ENCODE peak calls at places on chromosomes 1 and 21, in five cellular contexts. E is colonic mucosa; F is tibial artery; Y is CD8-positive, alpha-beta T cell; V is heart right ventricle. L is an unnamed sample.

GRCh38 chr1:6353605-6353947 is 40.0 kb downstream of the ACOT7 start:
- DNase-seq in Y (no peak), E (no peak), F (no peak), V (no peak), L (no peak)

GRCh38 chr1:43185021-43185420 is 12.9 kb downstream of the CFAP57 start:
- DNase-seq in F (no peak), V (no peak), E (no peak), Y (no peak), L (no peak)

GRCh38 chr1:30663596-30664091 is 59.7 kb downstream of the MATN1 start:
- DNase-seq in Y (no peak), V (no peak), E (no peak), F (no peak), L (peak)

GRCh38 chr1:2205191-2205952 is 10.8 kb upstream of the FAAP20 start:
- DNase-seq in E (peak), V (peak), Y (peak), F (peak), L (peak)

GRCh38 chr1:18041107-18041506 is 66.5 kb upstream of the IGSF21 start:
- DNase-seq in Y (no peak), V (no peak), F (no peak), E (no peak), L (no peak)

GRCh38 chr1:53293123-53293522 is 34.7 kb downstream of the LRP8 start:
- DNase-seq in Y (no peak), F (peak), E (no peak), V (peak), L (no peak)

GRCh38 chr1:226735576-226735975 is 3.5 kb downstream of the ITPKB start:
- DNase-seq in F (no peak), Y (no peak), E (no peak), V (no peak), L (no peak)

GRCh38 chr1:29291756-29292155 is 55.4 kb downstream of the PTPRU start:
- DNase-seq in E (no peak), Y (no peak), F (no peak), V (no peak), L (no peak)

GRCh38 chr1:7534061-7534825 is 236.9 kb upstream of the VAMP3 start:
- DNase-seq in Y (no peak), F (no peak), E (no peak), V (no peak), L (no peak)

GRCh38 chr21:31041295-31042079 is 3.2 kb upstream of the KRTAP19-8 start:
- DNase-seq in E (no peak), V (no peak), F (no peak), Y (no peak), L (no peak)

GRCh38 chr1:63024132-63024531 is 240.2 kb downstream of the ATG4C start:
- DNase-seq in V (no peak), F (no peak), E (no peak), Y (no peak), L (no peak)

GRCh38 chr1:43705334-43705733 is 2.0 kb upstream of the ST3GAL3 start:
- DNase-seq in Y (no peak), V (no peak), E (no peak), F (no peak), L (no peak)

GRCh38 chr1:201763439-201764140 is 65.4 kb upstream of the IPO9 start:
- DNase-seq in V (no peak), Y (no peak), F (no peak), E (no peak), L (no peak)

GRCh38 chr1:21051177-21051576 is 125.5 kb downstream of the EIF4G3 start:
- DNase-seq in E (no peak), V (no peak), Y (no peak), F (no peak), L (no peak)

GRCh38 chr1:172399369-172400072 is 21.0 kb upstream of the C1orf105 start:
- DNase-seq in E (peak), Y (peak), F (peak), V (no peak), L (no peak)

GRCh38 chr1:153598309-153599172 is 14.4 kb downstream of the S100A16 start:
- DNase-seq in E (no peak), Y (no peak), V (no peak), F (no peak), L (no peak)

GRCh38 chr1:12356004-12356890 is 126.4 kb downstream of the VPS13D start:
- DNase-seq in V (no peak), E (no peak), Y (no peak), F (no peak), L (no peak)

GRCh38 chr1:170854677-170855076 is 80.7 kb upstream of the MROH9 start:
- DNase-seq in Y (no peak), E (no peak), F (no peak), V (no peak), L (no peak)

GRCh38 chr1:41683681-41684500 is 199.4 kb upstream of the EDN2 start:
- DNase-seq in V (no peak), Y (peak), F (no peak), E (peak), L (no peak)

GRCh38 chr1:110780600-110781484 is 92.1 kb upstream of the CD53 start:
- DNase-seq in E (peak), V (peak), Y (peak), F (no peak), L (no peak)

GRCh38 chr1:211493865-211494653 is 2.1 kb upstream of the RD3 start:
- DNase-seq in Y (no peak), V (no peak), E (no peak), F (no peak), L (no peak)

GRCh38 chr1:1941211-1941841 is 22.2 kb upstream of the TMEM52 start:
- DNase-seq in F (no peak), Y (no peak), E (no peak), V (no peak), L (no peak)

GRCh38 chr1:149931212-149931805 is 3.7 kb upstream of the SF3B4 start:
- DNase-seq in V (no peak), F (no peak), Y (no peak), E (no peak), L (no peak)

GRCh38 chr1:115469703-115470476 is 131.8 kb upstream of the NGF start:
- DNase-seq in V (peak), Y (no peak), E (peak), F (no peak), L (peak)

GRCh38 chr1:109615879-109616278 is 3.5 kb downstream of the GNAT2 start:
- DNase-seq in Y (no peak), F (no peak), V (no peak), E (peak), L (no peak)

GRCh38 chr1:234696148-234696576 is 86.2 kb upstream of the IRF2BP2 start:
- DNase-seq in V (no peak), F (no peak), E (no peak), Y (no peak), L (no peak)

GRCh38 chr1:67559222-67559700 is 125.7 kb upstream of the GADD45A start:
- DNase-seq in E (no peak), V (peak), Y (no peak), F (peak), L (no peak)

GRCh38 chr1:240031009-240031408 is 60.7 kb upstream of the FMN2 start:
- DNase-seq in Y (no peak), E (no peak), F (no peak), V (no peak), L (no peak)

GRCh38 chr1:14961661-14962267 is 191.8 kb upstream of the TMEM51 start:
- DNase-seq in Y (no peak), F (no peak), E (no peak), V (no peak), L (no peak)

GRCh38 chr1:112544753-112545152 is 36.0 kb downstream of the WNT2B start:
- DNase-seq in V (no peak), E (no peak), Y (no peak), F (no peak), L (no peak)

GRCh38 chr1:173669491-173669941 is at the start of gene ANKRD45:
- DNase-seq in Y (no peak), V (peak), E (no peak), F (no peak), L (peak)

GRCh38 chr1:91611498-91611917 is 110.9 kb downstream of the CDC7 start:
- DNase-seq in V (no peak), E (peak), F (no peak), Y (no peak), L (no peak)

GRCh38 chr1:60963167-60963909 is 119.0 kb upstream of the NFIA start:
- DNase-seq in E (no peak), F (no peak), V (no peak), Y (no peak), L (no peak)

GRCh38 chr1:68600049-68600661 is 103.3 kb upstream of the DEPDC1 start:
- DNase-seq in Y (no peak), V (no peak), F (no peak), E (no peak), L (no peak)

GRCh38 chr1:3894626-3895278 is 5.3 kb downstream of the C1orf174 start:
- DNase-seq in Y (no peak), F (no peak), V (no peak), E (no peak), L (no peak)

GRCh38 chr1:200429221-200429751 is 19.4 kb upstream of the ZNF281 start:
- DNase-seq in V (no peak), F (no peak), Y (no peak), E (no peak), L (no peak)

GRCh38 chr1:19465650-19466049 is 19.7 kb downstream of the CAPZB start:
- DNase-seq in V (no peak), E (no peak), F (no peak), Y (no peak), L (no peak)

GRCh38 chr1:19469004-19469403 is 16.3 kb downstream of the CAPZB start:
- DNase-seq in Y (no peak), F (no peak), V (no peak), E (no peak), L (no peak)

GRCh38 chr1:19467199-19468187 is 17.8 kb downstream of the CAPZB start:
- DNase-seq in E (no peak), Y (no peak), V (no peak), F (no peak), L (no peak)

GRCh38 chr1:19466112-19466561 is 19.2 kb downstream of the CAPZB start:
- DNase-seq in E (no peak), F (no peak), Y (no peak), V (no peak), L (no peak)

GRCh38 chr1:19468397-19468956 is 16.9 kb downstream of the CAPZB start:
- DNase-seq in Y (peak), F (no peak), V (peak), E (peak), L (no peak)
- H3K4me3 ChIP-seq in Y (peak), F (no peak), V (no peak), E (peak), L (no peak)

GRCh38 chr1:155011004-155011416 is 8.4 kb downstream of the ZBTB7B start:
- DNase-seq in V (no peak), E (no peak), Y (no peak), F (peak), L (no peak)
- H3K27ac ChIP-seq in V (peak), E (peak), Y (no peak), F (peak), L (no peak)

GRCh38 chr1:16236091-16236494 is 890 bp downstream of the CPLANE2 start:
- DNase-seq in F (no peak), Y (peak), V (no peak), E (peak), L (peak)
- TF ChIP-seq CTCF in F (peak), Y (peak), V (peak), E (no peak), L (no peak)

DNA sequence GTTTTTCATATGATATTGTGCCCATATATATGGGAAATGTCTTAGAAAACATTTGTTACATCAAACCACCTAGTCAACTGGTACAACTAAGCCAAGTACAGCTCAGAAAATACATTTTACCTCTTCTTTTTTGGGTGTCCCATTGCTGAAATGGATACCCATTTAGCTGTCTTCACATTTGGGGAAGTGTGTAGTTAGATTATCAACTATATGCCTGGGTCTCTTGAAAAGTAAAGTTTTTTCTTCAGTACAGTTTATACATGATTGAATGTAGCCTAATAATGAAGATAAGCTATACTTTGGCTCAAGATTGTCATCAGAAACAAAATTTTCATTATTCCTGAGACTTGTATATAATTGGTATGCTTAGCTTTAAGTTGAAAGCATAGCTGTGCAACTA is 2.0 kb downstream of the AGO3 start:
- DNase-seq in F (no peak), E (no peak), Y (no peak), V (no peak), L (no peak)
- H3K4me3 ChIP-seq in F (no peak), E (no peak), Y (no peak), V (no peak), L (no peak)

GRCh38 chr1:160004001-160004400 is 27.8 kb downstream of the PIGM start:
- DNase-seq in E (no peak), V (no peak), Y (no peak), F (no peak), L (no peak)
- H3K27ac ChIP-seq in E (no peak), V (no peak), Y (no peak), F (no peak), L (no peak)

DNA sequence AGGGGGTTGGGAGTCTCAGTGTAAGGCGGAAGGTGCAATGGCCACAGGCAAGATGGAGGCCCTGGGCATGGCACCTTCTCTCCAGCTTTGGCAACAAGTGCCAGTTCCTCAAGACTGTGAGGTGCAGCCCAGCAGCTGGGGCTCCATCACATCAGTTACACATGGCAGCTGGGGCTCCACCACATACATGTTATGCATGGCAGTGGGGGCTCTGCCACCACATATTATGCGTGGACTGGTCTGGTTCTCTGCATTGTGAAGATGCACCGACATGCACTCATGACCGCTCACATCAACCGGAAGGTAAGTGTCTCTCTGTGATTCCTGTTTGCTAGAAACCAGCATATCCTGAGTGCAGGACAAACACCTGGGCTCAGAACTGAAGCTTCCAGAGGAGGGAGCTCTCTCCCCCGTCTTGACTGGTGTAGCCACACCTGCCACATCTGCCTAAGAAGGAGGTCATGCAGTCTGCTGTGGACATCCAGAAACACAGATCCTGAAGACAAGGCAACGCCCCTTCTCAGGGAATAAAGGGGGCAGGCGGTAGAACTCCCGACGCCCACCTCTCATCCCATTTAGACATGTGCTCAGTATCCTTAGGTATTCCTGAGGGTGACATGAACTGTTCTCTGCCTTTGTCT is 104.1 kb upstream of the TMPRSS2 start:
- DNase-seq in V (no peak), Y (no peak), F (no peak), E (peak), L (no peak)
- TF ChIP-seq CTCF in V (no peak), Y (no peak), F (no peak), E (no peak), L (no peak)

DNA sequence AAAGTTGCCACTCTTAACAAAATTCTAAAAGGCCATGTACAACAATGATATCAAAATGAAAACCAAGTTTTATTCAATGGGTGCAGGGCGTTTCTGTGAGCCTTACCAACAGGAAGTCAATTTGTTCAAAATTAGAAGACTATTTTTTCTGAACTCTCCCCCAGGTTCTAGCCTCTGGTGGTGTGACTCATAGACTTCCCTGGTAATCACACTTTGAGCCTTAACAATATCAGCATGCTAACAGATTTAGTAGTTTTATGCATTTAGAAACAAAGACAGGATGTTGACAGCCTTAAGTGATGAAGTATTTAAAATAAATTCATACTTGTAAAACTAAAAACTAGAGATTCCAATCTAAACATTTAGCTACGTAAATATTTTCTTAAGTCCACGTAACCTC is 88.4 kb downstream of the LRRC8C start:
- DNase-seq in E (no peak), Y (no peak), F (no peak), V (no peak), L (no peak)
- H3K4me3 ChIP-seq in E (no peak), Y (no peak), F (no peak), V (no peak), L (no peak)

L was measured in pancreas.